ENCODE peak calls at places on chromosomes 2 and 18, in nine cellular contexts. Y, I, B, X, R, J, P, U and W are unnamed samples.
A peak's percentile ranks its signal among the peaks of the same experiment; 100 is the strongest.

GRCh38 chr2:95049961-95050360 is 24.5 kb downstream of the MAL start:
- DNase-seq in Y (no peak), I (no peak), B (no peak), X (no peak), R (no peak), J (no peak), P (no peak), U (peak; percentile 56), W (no peak)

GRCh38 chr18:27808678-27809077 is 368.3 kb downstream of the CDH2 start:
- DNase-seq in Y (no peak), I (no peak), B (no peak), X (no peak), R (no peak), J (peak; percentile 2), P (no peak), U (no peak), W (peak; percentile 79)

GRCh38 chr2:201194097-201194496 is 11.2 kb downstream of the CASP10 start:
- DNase-seq in Y (no peak), I (no peak), B (no peak), X (no peak), R (no peak), J (no peak), P (no peak), U (no peak), W (no peak)

GRCh38 chr18:68220458-68220857 is 494.4 kb downstream of the TMX3 start:
- DNase-seq in Y (no peak), I (no peak), B (no peak), X (no peak), R (no peak), J (no peak), P (no peak), U (no peak), W (no peak)

GRCh38 chr2:160650196-160651108 is 156.8 kb upstream of the RBMS1 start:
- DNase-seq in Y (no peak), I (no peak), B (no peak), X (no peak), R (peak; percentile 58), J (peak; percentile 49), P (no peak), U (no peak), W (no peak)

GRCh38 chr2:229043681-229044080 is 227.4 kb downstream of the PID1 start:
- DNase-seq in Y (no peak), I (no peak), B (no peak), X (no peak), R (no peak), J (no peak), P (no peak), U (no peak), W (no peak)

GRCh38 chr18:45554070-45554767 is 61.1 kb upstream of the SLC14A2 start:
- DNase-seq in Y (no peak), I (peak; percentile 61), B (no peak), X (peak; percentile 42), R (no peak), J (no peak), P (no peak), U (no peak), W (no peak)

GRCh38 chr18:13246591-13246990 is 28.0 kb downstream of the LDLRAD4 start:
- DNase-seq in Y (no peak), I (no peak), B (no peak), X (no peak), R (no peak), J (no peak), P (no peak), U (no peak), W (no peak)

GRCh38 chr2:176129013-176129796 is at the start of gene HOXD8:
- DNase-seq in Y (peak; percentile 83), I (peak; percentile 96), B (no peak), X (peak; percentile 43), R (peak; percentile 81), J (no peak), P (peak; percentile 9), U (peak; percentile 82), W (no peak)

GRCh38 chr2:233244818-233245217 is 6.7 kb upstream of the ATG16L1 start:
- DNase-seq in Y (no peak), I (no peak), B (no peak), X (no peak), R (no peak), J (peak; percentile 66), P (peak; percentile 16), U (no peak), W (peak; percentile 20)

GRCh38 chr18:3199942-3200645 is 19.7 kb downstream of the MYOM1 start:
- DNase-seq in Y (no peak), I (no peak), B (no peak), X (no peak), R (no peak), J (no peak), P (no peak), U (no peak), W (no peak)

GRCh38 chr2:157784823-157785175 is 91.3 kb downstream of the ACVR1 start:
- DNase-seq in Y (no peak), I (no peak), B (no peak), X (no peak), R (peak; percentile 38), J (no peak), P (no peak), U (no peak), W (no peak)

GRCh38 chr2:38615237-38615636 is 12.5 kb upstream of the HNRNPLL start:
- DNase-seq in Y (no peak), I (no peak), B (no peak), X (no peak), R (no peak), J (peak; percentile 41), P (peak; percentile 67), U (no peak), W (no peak)

GRCh38 chr2:47299555-47299954 is 103.4 kb upstream of the MSH2 start:
- DNase-seq in Y (peak; percentile 50), I (no peak), B (no peak), X (no peak), R (no peak), J (peak; percentile 52), P (peak; percentile 86), U (no peak), W (peak; percentile 72)

GRCh38 chr2:148900350-148900749 is 25.3 kb downstream of the KIF5C start:
- DNase-seq in Y (no peak), I (no peak), B (no peak), X (no peak), R (no peak), J (no peak), P (no peak), U (no peak), W (no peak)

GRCh38 chr2:150538582-150539236 is 51.2 kb upstream of the RND3 start:
- DNase-seq in Y (no peak), I (no peak), B (no peak), X (no peak), R (no peak), J (no peak), P (peak; percentile 60), U (no peak), W (no peak)
- H3K27ac ChIP-seq in Y (no peak overlapping the region), I (no peak overlapping the region), B (no peak overlapping the region), X (no peak overlapping the region), R (no peak overlapping the region), J (no peak overlapping the region), P (no peak overlapping the region), U (no peak overlapping the region), W (peak overlapping the region; percentile 10)

GRCh38 chr18:26648509-26649192 is 100.3 kb upstream of the KCTD1 start:
- DNase-seq in Y (no peak), I (no peak), B (no peak), X (no peak), R (no peak), J (no peak), P (no peak), U (no peak), W (no peak)

GRCh38 chr18:26650310-26651285 is 102.2 kb upstream of the KCTD1 start:
- DNase-seq in Y (no peak), I (no peak), B (no peak), X (no peak), R (no peak), J (no peak), P (no peak), U (no peak), W (no peak)

GRCh38 chr18:26646897-26647296 is 98.5 kb upstream of the KCTD1 start:
- DNase-seq in Y (no peak), I (no peak), B (no peak), X (no peak), R (no peak), J (peak; percentile 36), P (no peak), U (no peak), W (no peak)

GRCh38 chr18:26652501-26652900 is 104.1 kb upstream of the KCTD1 start:
- DNase-seq in Y (no peak), I (no peak), B (no peak), X (no peak), R (no peak), J (no peak), P (no peak), U (no peak), W (no peak)

GRCh38 chr18:26649193-26649543 is 100.8 kb upstream of the KCTD1 start:
- DNase-seq in Y (no peak), I (no peak), B (no peak), X (no peak), R (no peak), J (no peak), P (no peak), U (no peak), W (no peak)
- H3K4me3 ChIP-seq in Y (no peak overlapping the region), I (no peak overlapping the region), B (no peak overlapping the region), X (no peak overlapping the region), R (no peak overlapping the region), J (no peak overlapping the region), P (no peak overlapping the region), U (no peak overlapping the region), W (no peak overlapping the region)

DNA sequence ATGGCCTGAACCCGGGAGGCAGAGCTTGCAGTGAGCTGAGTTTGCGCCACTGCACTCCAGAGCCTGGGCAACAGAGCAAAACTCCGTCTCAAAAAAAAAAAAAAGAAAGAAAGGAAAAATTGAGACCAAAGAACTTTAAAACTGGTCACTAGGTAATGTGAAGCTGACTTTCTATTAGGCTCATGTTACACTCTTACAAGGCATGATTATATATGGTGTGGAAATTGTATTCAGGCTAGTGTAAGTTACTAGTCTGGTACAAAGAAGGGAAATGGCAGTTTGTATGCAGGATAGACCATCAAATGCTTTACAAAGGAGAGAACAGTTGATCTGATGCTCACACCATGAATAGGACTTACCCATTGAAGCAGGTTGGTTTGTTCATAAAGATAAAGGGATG is 35.4 kb upstream of the ARMC9 start:
- DNase-seq in Y (no peak), I (no peak), B (no peak), X (no peak), R (no peak), J (no peak), P (no peak), U (no peak), W (no peak)
- H3K27ac ChIP-seq in Y (no peak overlapping the region), I (no peak overlapping the region), B (no peak overlapping the region), X (no peak overlapping the region), R (peak overlapping the region; percentile 86), J (no peak overlapping the region), P (peak overlapping the region; percentile 100), U (no peak overlapping the region), W (peak overlapping the region; percentile 93)

DNA sequence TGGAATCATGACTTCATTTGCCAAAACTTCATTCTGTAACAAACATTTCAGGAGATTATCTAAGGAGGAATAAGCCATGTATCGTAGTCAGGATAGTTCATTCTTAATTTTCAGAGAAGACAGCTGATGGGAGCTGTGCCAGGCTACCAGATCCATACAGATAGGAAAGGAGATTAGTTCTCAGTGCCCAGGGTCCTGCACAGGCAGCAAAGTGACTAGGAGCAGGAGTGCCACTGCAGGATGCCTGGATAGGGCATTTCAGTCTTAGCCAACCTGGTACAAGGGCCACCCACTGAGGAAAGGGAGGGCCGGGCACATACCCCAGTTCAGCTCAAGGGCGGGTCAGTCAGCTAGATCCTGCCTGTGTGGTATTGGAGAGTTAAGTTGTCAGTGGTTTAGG is 6.7 kb upstream of the OSR1 start:
- DNase-seq in Y (no peak), I (no peak), B (no peak), X (no peak), R (no peak), J (no peak), P (no peak), U (no peak), W (no peak)
- H3K4me3 ChIP-seq in Y (no peak overlapping the region), I (no peak overlapping the region), B (no peak overlapping the region), X (no peak overlapping the region), R (no peak overlapping the region), J (no peak overlapping the region), P (no peak overlapping the region), U (no peak overlapping the region), W (no peak overlapping the region)